ENCODE peak calls at places on chromosomes 16 and 17, in eight cellular contexts. I is mucosa of descending colon, Y is stomach, C is endothelial cell of umbilical vein, J is kidney glomerular epithelial cell, H is NCI-H460, D is HEK293T, K is progenitor cell of endocrine pancreas. T is an unnamed sample.

GRCh38 chr17:39626171-39626670 is 531 bp upstream of the PPP1R1B start:
- DNase-seq in C (no peak), K (no peak), I (no peak), Y (no peak), H (no peak), D (no peak), J (no peak), T (no peak)

GRCh38 chr17:29037739-29038465 is 5.0 kb upstream of the PIPOX start:
- DNase-seq in I (no peak), K (no peak), Y (no peak), H (no peak), D (no peak), C (no peak), J (no peak), T (no peak)

GRCh38 chr17:3986939-3987335 is 22.7 kb upstream of the ATP2A3 start:
- DNase-seq in H (no peak), Y (no peak), J (no peak), K (no peak), D (no peak), C (no peak), I (no peak), T (no peak)

GRCh38 chr16:56192971-56193936 is 2.0 kb downstream of the GNAO1 start:
- DNase-seq in C (no peak), Y (no peak), K (no peak), J (no peak), H (no peak), I (no peak), D (no peak), T (no peak)

GRCh38 chr16:19588661-19589060 is 33.2 kb downstream of the VPS35L start:
- DNase-seq in Y (no peak), H (no peak), D (no peak), I (no peak), J (no peak), K (no peak), C (peak), T (peak)

GRCh38 chr17:7745748-7746470 is 28.4 kb downstream of the DNAH2 start:
- DNase-seq in H (peak), J (no peak), Y (no peak), C (peak), K (no peak), D (peak), I (no peak), T (peak)

GRCh38 chr17:40871316-40871715 is 4.3 kb upstream of the KRT12 start:
- DNase-seq in Y (no peak), D (no peak), K (no peak), I (no peak), C (no peak), J (no peak), H (no peak), T (no peak)

GRCh38 chr17:10737168-10737622 is 7.4 kb upstream of the TMEM220 start:
- DNase-seq in I (peak), J (peak), C (peak), H (peak), Y (peak), K (peak), D (peak), T (peak)

GRCh38 chr17:410674-411401 is 58.2 kb upstream of the RPH3AL start:
- DNase-seq in D (no peak), H (peak), K (peak), J (no peak), Y (no peak), I (peak), C (peak), T (peak)

GRCh38 chr17:37305406-37305905 is 70.3 kb upstream of the C17orf78 start:
- DNase-seq in H (no peak), Y (no peak), I (no peak), C (no peak), D (no peak), J (no peak), K (no peak), T (no peak)

GRCh38 chr17:47739150-47739549 is 6.1 kb downstream of the TBX21 start:
- DNase-seq in D (no peak), C (no peak), I (no peak), J (no peak), Y (peak), H (no peak), K (no peak), T (no peak)

GRCh38 chr16:27400751-27401620 is 988 bp upstream of the IL21R start:
- DNase-seq in I (no peak), K (no peak), D (no peak), H (no peak), C (no peak), J (peak), Y (no peak), T (no peak)

GRCh38 chr16:65083181-65083845 is 38.5 kb downstream of the CDH11 start:
- DNase-seq in J (no peak), K (no peak), I (no peak), D (no peak), Y (no peak), H (no peak), C (no peak), T (no peak)

GRCh38 chr16:3641801-3642396 is 12.6 kb upstream of the DNASE1 start:
- DNase-seq in J (no peak), K (no peak), Y (peak), I (no peak), D (no peak), C (no peak), H (no peak), T (no peak)

GRCh38 chr16:80924372-80924978 is 82.2 kb downstream of the CMC2 start:
- DNase-seq in J (no peak), Y (peak), K (peak), H (no peak), D (peak), I (peak), C (peak), T (peak)

GRCh38 chr16:87628940-87629339 is 26.6 kb downstream of the JPH3 start:
- DNase-seq in C (no peak), I (no peak), H (peak), D (no peak), Y (no peak), K (no peak), J (peak), T (no peak)

GRCh38 chr17:63399856-63400255 is 46.2 kb downstream of the CYB561 start:
- DNase-seq in I (peak), C (no peak), H (no peak), D (no peak), Y (peak), J (no peak), K (no peak), T (no peak)

GRCh38 chr17:66275651-66276050 is 26.8 kb upstream of the PRKCA start:
- DNase-seq in I (no peak), Y (peak), J (peak), C (peak), D (no peak), H (peak), K (no peak), T (peak)

GRCh38 chr16:1493746-1494094 is 560 bp downstream of the TELO2 start:
- DNase-seq in Y (no peak), I (no peak), H (no peak), J (no peak), C (peak), K (peak), D (peak), T (peak)

GRCh38 chr16:22123146-22123545 is 30.8 kb downstream of the VWA3A start:
- DNase-seq in D (peak), K (no peak), J (no peak), H (no peak), C (no peak), Y (no peak), I (no peak), T (no peak)

GRCh38 chr16:86078121-86078600 is 179.2 kb downstream of the IRF8 start:
- DNase-seq in C (no peak), J (no peak), I (no peak), H (no peak), D (no peak), Y (no peak), K (no peak), T (no peak)

GRCh38 chr17:70047619-70048018 is 27.4 kb upstream of the KCNJ16 start:
- DNase-seq in K (no peak), H (no peak), J (no peak), C (peak), D (no peak), Y (no peak), I (no peak), T (no peak)

GRCh38 chr17:70976447-70976846 is 807.1 kb downstream of the KCNJ2 start:
- DNase-seq in K (no peak), Y (no peak), C (no peak), H (no peak), D (no peak), J (no peak), I (no peak), T (no peak)

GRCh38 chr17:9925457-9925856 is 20.4 kb upstream of the RCVRN start:
- DNase-seq in J (no peak), D (no peak), H (no peak), K (no peak), C (no peak), Y (no peak), I (no peak), T (no peak)

GRCh38 chr17:561118-561517 is 153.5 kb downstream of the VPS53 start:
- DNase-seq in K (no peak), D (no peak), I (no peak), C (peak), Y (no peak), H (no peak), J (peak), T (peak)

T was measured in dermis blood vessel endothelial cell.